ENCODE peak calls at places on chromosomes 2 and 18, in four cellular contexts. A is upper lobe of right lung, E is progenitor cell of endocrine pancreas, P is fibroblast of the aortic adventitia. T is an unnamed sample.

GRCh38 chr2:240021488-240022104 is 3.5 kb downstream of the NDUFA10 start:
- DNase-seq in A (peak; percentile 84), E (peak; percentile 75), P (peak; percentile 57), T (peak; percentile 88)

GRCh38 chr2:22002066-22002465 is 878.3 kb downstream of the TDRD15 start:
- DNase-seq in A (no peak), E (no peak), P (no peak), T (no peak)

GRCh38 chr2:240556553-240557100 is 1.2 kb downstream of the ANKMY1 start:
- DNase-seq in A (peak; percentile 78), E (no peak), P (no peak), T (no peak)

GRCh38 chr18:2644535-2644934 is 11.0 kb upstream of the SMCHD1 start:
- DNase-seq in A (no peak), E (no peak), P (no peak), T (no peak)

GRCh38 chr2:53559302-53559967 is 208.2 kb upstream of the CHAC2 start:
- DNase-seq in A (no peak), E (no peak), P (no peak), T (no peak)

GRCh38 chr2:24110660-24111303 is 12.4 kb downstream of the PFN4 start:
- DNase-seq in A (no peak), E (no peak), P (no peak), T (no peak)

GRCh38 chr2:175205523-175205922 is 24.0 kb upstream of the ATP5MC3 start:
- DNase-seq in A (no peak), E (no peak), P (peak; percentile 47), T (no peak)

GRCh38 chr2:22449676-22450075 is 935.3 kb upstream of the KLHL29 start:
- DNase-seq in A (no peak), E (no peak), P (no peak), T (no peak)

GRCh38 chr2:227461878-227462462 is 10.0 kb upstream of the AGFG1 start:
- DNase-seq in A (no peak), E (no peak), P (no peak), T (no peak)

GRCh38 chr18:41982942-41983660 is 28.1 kb downstream of the PIK3C3 start:
- DNase-seq in A (no peak), E (no peak), P (no peak), T (no peak)

GRCh38 chr2:132668986-132669853 is 785 bp downstream of the LYPD1 start:
- DNase-seq in A (peak; percentile 65), E (peak; percentile 14), P (peak; percentile 34), T (no peak)

GRCh38 chr18:46096651-46097300 is 1.3 kb downstream of the ATP5F1A start:
- DNase-seq in A (no peak), E (no peak), P (peak; percentile 14), T (no peak)

GRCh38 chr2:99153921-99154604 is 679 bp downstream of the TSGA10 start:
- DNase-seq in A (no peak), E (no peak), P (peak; percentile 36), T (no peak)

GRCh38 chr2:60336442-60337141 is 216.9 kb downstream of the BCL11A start:
- DNase-seq in A (no peak), E (no peak), P (no peak), T (no peak)

GRCh38 chr2:202278036-202278760 is 12.6 kb downstream of the NOP58 start:
- DNase-seq in A (no peak), E (no peak), P (peak; percentile 63), T (no peak)

GRCh38 chr2:217510790-217511291 is 492.0 kb downstream of the TNS1 start:
- DNase-seq in A (no peak), E (peak; percentile 28), P (peak; percentile 93), T (no peak)

GRCh38 chr2:74441690-74442482 is at the start of gene RTKN:
- DNase-seq in A (peak; percentile 89), E (peak; percentile 48), P (no peak), T (no peak)

GRCh38 chr2:10046899-10047298 is 3.5 kb downstream of the KLF11 start:
- DNase-seq in A (no peak), E (no peak), P (no peak), T (no peak)

GRCh38 chr2:77434880-77435279 is 87.3 kb downstream of the LRRTM4 start:
- DNase-seq in A (no peak), E (no peak), P (no peak), T (no peak)

GRCh38 chr2:156455366-156455975 is 19.3 kb downstream of the GPD2 start:
- DNase-seq in A (no peak), E (no peak), P (peak; percentile 51), T (no peak)

GRCh38 chr18:35436076-35436649 is 59.0 kb upstream of the ZNF396 start:
- DNase-seq in A (no peak), E (no peak), P (no peak), T (no peak)

GRCh38 chr18:22152093-22152492 is 17.3 kb upstream of the GATA6 start:
- DNase-seq in A (no peak), E (no peak), P (no peak), T (no peak)

GRCh38 chr2:85747441-85747840 is 6.3 kb upstream of the ATOH8 start:
- DNase-seq in A (no peak), E (no peak), P (no peak), T (no peak)

GRCh38 chr2:85751300-85751575 is 2.6 kb upstream of the ATOH8 start:
- DNase-seq in A (no peak), E (no peak), P (no peak), T (no peak)

GRCh38 chr2:85750509-85751299 is 3.1 kb upstream of the ATOH8 start:
- DNase-seq in A (peak; percentile 86), E (peak; percentile 57), P (peak; percentile 63), T (no peak)

GRCh38 chr2:85748039-85748438 is 5.8 kb upstream of the ATOH8 start:
- DNase-seq in A (no peak), E (no peak), P (no peak), T (no peak)

DNA sequence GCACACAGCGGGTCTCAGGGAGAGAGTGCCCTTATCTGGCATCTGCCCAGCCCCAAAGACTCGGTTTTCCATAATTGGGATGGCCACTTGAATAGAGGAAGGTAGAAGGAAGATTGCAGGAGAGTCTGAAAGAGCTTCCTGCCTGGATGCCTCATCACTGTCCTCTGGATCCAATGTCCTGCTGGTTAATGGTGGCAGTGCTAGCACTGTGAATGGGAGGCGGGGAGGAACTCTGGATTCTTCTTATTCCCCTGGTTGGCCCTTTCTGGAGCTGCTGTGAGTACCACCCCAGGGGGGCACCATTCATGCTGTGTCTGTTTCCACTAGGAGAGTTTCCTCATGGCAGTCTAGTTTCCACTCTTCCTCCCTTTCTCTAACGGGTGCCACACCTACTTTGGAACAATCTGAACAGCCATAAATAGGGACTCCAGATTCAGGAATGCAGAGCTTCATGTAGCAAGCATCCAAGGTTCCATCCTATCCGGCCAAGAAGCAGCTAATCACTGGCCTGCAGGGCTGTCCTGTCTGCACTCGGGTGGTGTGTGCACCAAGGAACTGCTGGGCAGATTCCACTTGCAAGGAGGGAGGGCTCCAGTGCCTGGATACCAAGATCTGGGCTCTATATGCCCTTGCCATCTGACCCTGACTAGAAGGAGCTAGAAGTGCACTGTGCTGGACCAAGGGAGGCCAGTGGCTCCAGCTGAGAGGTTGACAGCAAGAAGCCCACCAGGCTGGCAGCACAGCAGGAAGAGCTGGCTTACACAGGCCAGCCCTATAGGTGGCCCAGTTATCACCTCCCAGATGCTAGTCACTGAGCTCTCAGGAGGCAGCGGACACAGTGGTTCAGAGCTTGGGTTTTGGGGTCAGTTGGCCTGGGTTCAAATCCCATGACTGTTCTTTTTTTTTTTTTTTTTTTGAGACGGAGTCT is 4.6 kb upstream of the ATOH8 start:
- DNase-seq in A (no peak), E (no peak), P (peak; percentile 69), T (no peak)
- TF ChIP-seq CTCF in A (no peak), E (no peak), P (peak; percentile 27), T (no peak)

DNA sequence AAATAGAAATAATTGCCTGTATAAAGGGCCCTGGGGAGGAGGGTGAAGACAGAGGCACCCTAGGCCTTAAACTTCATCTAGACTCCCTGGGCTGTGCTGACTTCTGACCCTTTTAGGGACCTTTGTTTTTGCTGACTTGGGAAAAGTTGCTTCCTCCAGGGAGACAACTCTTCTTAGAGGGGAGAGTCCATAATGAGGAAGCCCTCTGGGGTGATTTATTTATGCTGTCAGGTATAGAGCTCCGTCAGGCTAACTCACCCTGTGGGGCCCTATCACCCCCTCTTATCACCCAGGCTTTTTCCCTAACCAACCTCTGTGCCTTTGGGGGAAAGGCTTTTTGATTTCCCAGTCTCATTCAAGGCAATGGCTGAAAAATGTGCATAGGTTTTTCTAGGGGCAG is 8.1 kb downstream of the ONECUT2 start:
- DNase-seq in A (no peak), E (no peak), P (no peak), T (no peak)
- TF ChIP-seq CTCF in A (no peak), E (no peak), P (no peak), T (no peak)

GRCh38 chr2:69914235-69915049 is 467 bp upstream of the MXD1 start:
- DNase-seq in A (peak; percentile 100), E (peak; percentile 99), P (peak; percentile 100), T (peak; percentile 75)
- TF ChIP-seq CTCF in A (peak; percentile 29), E (peak; percentile 13), P (peak; percentile 8), T (no peak)

GRCh38 chr2:46564811-46565241 is 85.5 kb downstream of the TMEM247 start:
- DNase-seq in A (no peak), E (no peak), P (no peak), T (no peak)
- TF ChIP-seq CTCF in A (no peak), E (no peak), P (no peak), T (no peak)

GRCh38 chr2:13056259-13056843 is 339.6 kb downstream of the TRIB2 start:
- DNase-seq in A (no peak), E (no peak), P (peak; percentile 42), T (no peak)
- TF ChIP-seq CTCF in A (peak; percentile 44), E (peak; percentile 71), P (peak; percentile 56), T (peak; percentile 58)

T was measured in D721Med.